ENCODE peak calls at places on chromosomes 13 and 19, in five cellular contexts. D is fibroblast of lung, C is tibial artery, S is Peyer's patch, Q is brain microvascular endothelial cell. U is an unnamed sample.
A peak's percentile ranks its signal among the peaks of the same experiment; 100 is the strongest.

GRCh38 chr19:35712529-35712909 is 5.3 kb upstream of the KMT2B start:
- DNase-seq in D (no peak), C (no peak), S (no peak), Q (no peak), U (no peak)

GRCh38 chr13:39776439-39776838 is 121.0 kb downstream of the COG6 start:
- DNase-seq in D (peak; percentile 66), C (no peak), S (no peak), Q (peak; percentile 92), U (no peak)

GRCh38 chr19:33377586-33378475 is 4.3 kb downstream of the CEBPG start:
- DNase-seq in D (no peak), C (no peak), S (no peak), Q (no peak), U (no peak)

GRCh38 chr19:55838251-55838650 is 1.9 kb downstream of the NLRP4 start:
- DNase-seq in D (no peak), C (no peak), S (no peak), Q (no peak), U (no peak)

GRCh38 chr19:12880551-12881171 is 588 bp downstream of the DNASE2 start:
- DNase-seq in D (peak; percentile 17), C (peak; percentile 35), S (no peak), Q (peak; percentile 5), U (no peak)

GRCh38 chr19:48481191-48481500 is 12.0 kb downstream of the CYTH2 start:
- DNase-seq in D (no peak), C (no peak), S (no peak), Q (no peak), U (no peak)

GRCh38 chr13:49395416-49396277 is 48.2 kb downstream of the CAB39L start:
- DNase-seq in D (peak; percentile 49), C (peak; percentile 69), S (no peak), Q (no peak), U (no peak)

GRCh38 chr19:7918615-7919421 is 1.3 kb upstream of the SNAPC2 start:
- DNase-seq in D (no peak), C (no peak), S (peak; percentile 73), Q (no peak), U (no peak)

GRCh38 chr19:53903055-53903680 is 5.9 kb upstream of the CACNG7 start:
- DNase-seq in D (peak; percentile 33), C (no peak), S (no peak), Q (no peak), U (no peak)

GRCh38 chr19:43624933-43625332 is 5.5 kb upstream of the ZNF428 start:
- DNase-seq in D (peak; percentile 41), C (peak; percentile 26), S (peak; percentile 85), Q (no peak), U (no peak)

GRCh38 chr13:35514801-35515502 is 38.5 kb upstream of the MAB21L1 start:
- DNase-seq in D (no peak), C (no peak), S (no peak), Q (no peak), U (no peak)

GRCh38 chr13:112697756-112698655 is 8.2 kb downstream of the ATP11A start:
- DNase-seq in D (no peak), C (peak; percentile 25), S (peak; percentile 28), Q (no peak), U (no peak)

GRCh38 chr13:109778102-109778542 is 8.3 kb downstream of the IRS2 start:
- DNase-seq in D (no peak), C (no peak), S (no peak), Q (no peak), U (no peak)

GRCh38 chr13:105336706-105337582 is 1198.5 kb downstream of the EFNB2 start:
- DNase-seq in D (peak; percentile 50), C (no peak), S (no peak), Q (peak; percentile 38), U (no peak)

GRCh38 chr13:95745752-95746151 is 68.8 kb downstream of the DNAJC3 start:
- DNase-seq in D (no peak), C (no peak), S (no peak), Q (no peak), U (no peak)

GRCh38 chr13:112880221-112880641 is 88.8 kb upstream of the MCF2L start:
- DNase-seq in D (no peak), C (peak; percentile 15), S (peak; percentile 43), Q (no peak), U (no peak)

GRCh38 chr13:112839347-112840105 is 129.5 kb upstream of the MCF2L start:
- DNase-seq in D (peak; percentile 50), C (no peak), S (no peak), Q (peak; percentile 25), U (no peak)

GRCh38 chr19:12733907-12734214 is 623 bp downstream of the TRIR start:
- DNase-seq in D (no peak), C (no peak), S (no peak), Q (no peak), U (no peak)

GRCh38 chr13:51305558-51305957 is 33.9 kb upstream of the SERPINE3 start:
- DNase-seq in D (peak; percentile 15), C (no peak), S (no peak), Q (no peak), U (no peak)

GRCh38 chr13:21074601-21075302 is 13.4 kb upstream of the LATS2 start:
- DNase-seq in D (peak; percentile 32), C (no peak), S (no peak), Q (no peak), U (peak; percentile 50)

GRCh38 chr13:51715613-51716012 is 88.3 kb downstream of the DHRS12 start:
- DNase-seq in D (no peak), C (no peak), S (no peak), Q (no peak), U (no peak)

GRCh38 chr13:110126391-110126961 is 180.5 kb downstream of the COL4A1 start:
- DNase-seq in D (peak; percentile 95), C (peak; percentile 50), S (no peak), Q (peak; percentile 90), U (peak; percentile 40)

GRCh38 chr13:32538234-32538620 is 368 bp downstream of the N4BP2L2 start:
- DNase-seq in D (peak; percentile 52), C (peak; percentile 32), S (no peak), Q (peak; percentile 52), U (no peak)

GRCh38 chr13:32537580-32538233 is 888 bp downstream of the N4BP2L2 start:
- DNase-seq in D (peak; percentile 16), C (peak; percentile 23), S (peak; percentile 56), Q (no peak), U (peak; percentile 57)

GRCh38 chr13:32535748-32536147 is 2.8 kb downstream of the N4BP2L2 start:
- DNase-seq in D (no peak), C (no peak), S (no peak), Q (no peak), U (no peak)

GRCh38 chr13:32535140-32535539 is 3.5 kb downstream of the N4BP2L2 start:
- DNase-seq in D (no peak), C (no peak), S (no peak), Q (no peak), U (no peak)

GRCh38 chr13:32538621-32539246 is at the start of gene N4BP2L2:
- DNase-seq in D (peak; percentile 99), C (peak; percentile 97), S (peak; percentile 87), Q (peak; percentile 98), U (peak; percentile 92)
- TF ChIP-seq CTCF in D (peak; percentile 38), C (peak; percentile 31), S (no peak), Q (peak; percentile 46), U (peak; percentile 39)

GRCh38 chr19:6229951-6230712 is 49.6 kb downstream of the MLLT1 start:
- DNase-seq in D (no peak), C (no peak), S (peak; percentile 15), Q (no peak), U (no peak)
- H3K36me3 ChIP-seq in D (peaks cover 22% of the 10 kb centered on the region), C (peaks cover 46% of the 10 kb centered on the region), S (no peaks in the 10 kb centered on the region), Q (peaks cover 15% of the 10 kb centered on the region), U (no peaks in the 10 kb centered on the region)

DNA sequence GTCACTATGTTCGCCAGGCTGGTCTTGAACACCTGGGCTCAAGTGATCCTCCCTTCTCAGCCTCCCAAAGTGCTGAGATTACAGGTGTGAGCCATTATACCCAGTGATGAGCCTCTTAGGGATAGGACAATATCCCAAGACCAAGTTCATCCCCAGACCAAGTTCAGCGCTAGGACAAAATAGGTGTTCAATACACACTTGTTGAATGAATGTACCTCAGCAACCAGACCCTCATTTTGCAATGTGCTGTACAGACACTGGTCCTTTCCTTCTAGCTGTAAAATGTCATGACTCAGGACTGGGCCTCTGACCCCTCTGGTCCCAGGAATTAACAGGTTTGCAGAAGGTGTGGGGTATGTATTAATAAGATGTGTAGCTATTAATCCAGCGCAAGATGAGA is 246.0 kb downstream of the TSHZ3 start:
- DNase-seq in D (no peak), C (no peak), S (no peak), Q (no peak), U (no peak)
- TF ChIP-seq CTCF in D (no peak), C (no peak), S (no peak), Q (no peak), U (no peak)

GRCh38 chr19:52296773-52297600 is at the start of gene ZNF480:
- DNase-seq in D (peak; percentile 80), C (peak; percentile 84), S (peak; percentile 90), Q (peak; percentile 60), U (peak; percentile 91)

GRCh38 chr19:52291781-52292180 is 5.2 kb upstream of the ZNF480 start:
- DNase-seq in D (no peak), C (no peak), S (no peak), Q (no peak), U (no peak)

GRCh38 chr19:52296400-52296772 is 583 bp upstream of the ZNF480 start:
- DNase-seq in D (no peak), C (no peak), S (no peak), Q (no peak), U (no peak)

DNA sequence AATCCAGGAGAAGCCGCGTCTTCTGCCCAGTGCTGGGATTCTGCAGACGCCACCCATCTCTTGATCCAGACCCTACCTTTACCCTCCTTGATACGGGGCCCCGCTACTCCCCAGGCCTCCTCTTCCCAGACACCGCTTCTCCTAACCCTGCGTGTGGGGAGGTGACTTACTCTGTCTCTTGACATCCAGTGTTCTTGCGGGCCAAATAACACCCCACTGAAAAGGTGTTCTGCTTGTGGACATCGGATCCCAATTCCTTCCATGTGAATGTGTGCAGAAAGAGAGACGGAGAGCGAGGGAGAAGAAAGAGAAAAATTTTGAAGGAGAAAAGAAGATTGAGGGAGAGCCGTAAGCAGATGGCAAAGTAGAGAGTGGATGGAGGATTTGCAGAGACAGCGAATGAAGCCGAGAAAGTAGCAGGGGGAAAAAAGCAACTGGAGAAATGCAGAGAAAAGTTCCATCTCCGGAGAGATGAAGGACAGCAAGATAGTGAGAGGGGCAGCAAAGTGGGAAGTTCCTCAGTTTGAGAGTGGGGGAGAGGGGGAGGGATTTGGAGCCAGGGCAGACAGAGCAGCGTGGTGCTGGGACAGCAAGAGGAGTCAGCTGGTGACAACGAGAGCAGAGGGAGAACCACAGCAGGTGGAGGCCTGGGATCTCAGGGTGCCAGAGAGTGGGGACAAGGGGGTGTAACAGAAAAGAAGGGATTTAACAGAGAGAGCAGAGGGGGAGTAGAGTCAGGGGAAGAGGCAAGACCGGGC is 811 bp downstream of the ZNF480 start:
- DNase-seq in D (peak; percentile 8), C (no peak), S (no peak), Q (no peak), U (no peak)
- H3K36me3 ChIP-seq in D (peaks cover 2% of the 10 kb centered on the region), C (peaks cover 43% of the 10 kb centered on the region), S (no peaks in the 10 kb centered on the region), Q (peaks cover 24% of the 10 kb centered on the region), U (no peaks in the 10 kb centered on the region)

DNA sequence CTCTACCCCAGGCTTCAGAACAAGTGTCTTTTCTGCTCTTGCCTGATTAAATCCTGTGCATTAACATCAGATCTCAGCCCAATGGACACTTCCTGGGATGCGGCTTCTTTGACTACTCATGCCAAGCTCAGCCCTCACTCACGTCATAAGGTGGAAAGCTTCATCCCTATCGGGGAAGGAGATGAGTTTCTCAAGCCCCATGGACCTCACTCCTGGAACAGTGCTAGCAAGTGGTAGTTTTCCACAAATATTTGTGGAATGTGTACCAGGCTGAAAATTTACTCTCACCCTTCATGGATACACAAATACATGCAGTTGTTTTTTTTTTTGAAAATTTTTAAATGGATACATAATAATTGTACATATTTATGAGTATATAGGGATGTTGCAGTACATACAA is 34.6 kb upstream of the FARP1 start:
- DNase-seq in D (no peak), C (no peak), S (no peak), Q (no peak), U (no peak)
- TF ChIP-seq CTCF in D (no peak), C (no peak), S (no peak), Q (no peak), U (no peak)